ENCODE peak calls at places on chromosomes 1 and 21, in six cellular contexts. C, M, I, G, V and U are unnamed samples. For H3K9me3, the result is how much of the 10 kb centered on the place peaks cover.

GRCh38 chr1:223652436-223652901 is 13.0 kb downstream of the CAPN8 start:
- DNase-seq in I (no peak), G (no peak), C (no peak), M (no peak), V (no peak), U (no peak)

GRCh38 chr1:24902471-24902891 is 27.6 kb downstream of the RUNX3 start:
- DNase-seq in V (no peak), I (no peak), G (no peak), M (no peak), C (no peak), U (peak)

GRCh38 chr21:38159355-38159754 is 97.4 kb upstream of the KCNJ15 start:
- DNase-seq in I (peak), M (peak), V (peak), C (peak), G (peak), U (peak)

GRCh38 chr1:231550448-231550781 is 21.9 kb downstream of the TSNAX start:
- DNase-seq in I (no peak), V (no peak), M (no peak), G (peak), C (no peak), U (no peak)

GRCh38 chr1:112904071-112904830 is 51.7 kb downstream of the SLC16A1 start:
- DNase-seq in G (no peak), I (peak), V (no peak), M (no peak), C (no peak), U (no peak)

GRCh38 chr1:156910309-156910782 is 10.1 kb upstream of the LRRC71 start:
- DNase-seq in I (no peak), G (peak), V (peak), M (no peak), C (no peak), U (no peak)

GRCh38 chr1:178126261-178126660 is 32.4 kb downstream of the RASAL2 start:
- DNase-seq in I (peak), V (no peak), C (no peak), M (no peak), G (peak), U (no peak)

GRCh38 chr1:211258756-211259595 is at the start of gene RCOR3:
- DNase-seq in M (peak), V (peak), C (peak), I (peak), G (peak), U (peak)

GRCh38 chr1:119136401-119136800 is 4.1 kb downstream of the WARS2 start:
- DNase-seq in M (no peak), V (no peak), C (no peak), I (peak), G (no peak), U (no peak)

GRCh38 chr1:5565281-5565680 is 426.9 kb downstream of the NPHP4 start:
- DNase-seq in V (no peak), G (no peak), I (no peak), C (no peak), M (no peak), U (no peak)

GRCh38 chr1:197663178-197663953 is 111.9 kb downstream of the DENND1B start:
- DNase-seq in I (peak), V (no peak), M (no peak), C (peak), G (no peak), U (no peak)

GRCh38 chr1:171467626-171468025 is 17.7 kb upstream of the PRRC2C start:
- DNase-seq in V (no peak), M (no peak), C (no peak), G (no peak), I (no peak), U (no peak)

GRCh38 chr1:110626890-110627289 is 20.7 kb upstream of the KCNA2 start:
- DNase-seq in C (no peak), G (no peak), V (no peak), I (no peak), M (no peak), U (no peak)

GRCh38 chr1:114010433-114011184 is 31.3 kb downstream of the OLFML3 start:
- DNase-seq in M (no peak), V (no peak), G (no peak), I (no peak), C (no peak), U (no peak)
- H3K9me3 ChIP-seq in M (under half), V (under half), G (under half), I (under half), C (under half), U (under half)

DNA sequence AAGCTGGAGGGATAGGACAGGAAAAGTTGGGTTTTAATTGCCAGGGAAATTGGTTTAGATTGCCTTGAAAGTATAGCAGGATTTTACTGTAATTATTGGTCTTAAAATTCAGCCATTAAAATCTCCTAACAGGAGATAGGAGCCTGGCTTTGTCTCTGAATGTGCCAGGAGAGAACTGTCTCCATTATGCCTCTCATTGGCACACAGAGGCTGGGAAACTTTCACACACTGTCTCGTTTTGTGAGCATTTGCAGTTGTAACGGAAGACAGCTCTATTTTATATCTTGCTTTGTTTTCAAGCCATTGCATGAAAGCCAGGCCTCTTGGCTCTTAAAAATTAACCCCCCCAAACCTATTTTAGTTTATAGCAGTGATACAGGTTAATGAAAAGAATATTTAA is 12.5 kb downstream of the DNAJC6 start:
- DNase-seq in C (no peak), G (no peak), I (no peak), V (no peak), M (no peak), U (no peak)
- H3K27ac ChIP-seq in C (no peak), G (no peak), I (no peak), V (no peak), M (no peak), U (no peak)

GRCh38 chr1:185083818-185084217 is 38.5 kb downstream of the RNF2 start:
- DNase-seq in M (no peak), I (no peak), C (no peak), V (no peak), G (no peak), U (no peak)

GRCh38 chr1:185075476-185075875 is 30.1 kb downstream of the RNF2 start:
- DNase-seq in G (no peak), V (no peak), C (no peak), M (no peak), I (no peak), U (no peak)

GRCh38 chr1:185077374-185077773 is 32.0 kb downstream of the RNF2 start:
- DNase-seq in G (no peak), C (no peak), M (no peak), V (no peak), I (no peak), U (no peak)

GRCh38 chr1:185080425-185080824 is 35.1 kb downstream of the RNF2 start:
- DNase-seq in M (no peak), I (no peak), V (no peak), G (no peak), C (no peak), U (no peak)
- TF ChIP-seq CTCF in M (no peak), I (no peak), V (no peak), G (no peak), C (no peak), U (no peak)

GRCh38 chr1:43861337-43861736 is 72.3 kb upstream of the ARTN start:
- DNase-seq in M (no peak), V (no peak), C (peak), G (no peak), I (peak), U (no peak)

GRCh38 chr1:43861985-43862735 is 71.4 kb upstream of the ARTN start:
- DNase-seq in V (no peak), G (no peak), I (no peak), C (no peak), M (no peak), U (peak)

GRCh38 chr1:43867946-43868740 is 65.5 kb upstream of the ARTN start:
- DNase-seq in G (no peak), C (no peak), I (peak), M (no peak), V (no peak), U (no peak)

GRCh38 chr1:43866201-43866600 is 67.4 kb upstream of the ARTN start:
- DNase-seq in I (no peak), V (no peak), M (no peak), C (no peak), G (no peak), U (no peak)

DNA sequence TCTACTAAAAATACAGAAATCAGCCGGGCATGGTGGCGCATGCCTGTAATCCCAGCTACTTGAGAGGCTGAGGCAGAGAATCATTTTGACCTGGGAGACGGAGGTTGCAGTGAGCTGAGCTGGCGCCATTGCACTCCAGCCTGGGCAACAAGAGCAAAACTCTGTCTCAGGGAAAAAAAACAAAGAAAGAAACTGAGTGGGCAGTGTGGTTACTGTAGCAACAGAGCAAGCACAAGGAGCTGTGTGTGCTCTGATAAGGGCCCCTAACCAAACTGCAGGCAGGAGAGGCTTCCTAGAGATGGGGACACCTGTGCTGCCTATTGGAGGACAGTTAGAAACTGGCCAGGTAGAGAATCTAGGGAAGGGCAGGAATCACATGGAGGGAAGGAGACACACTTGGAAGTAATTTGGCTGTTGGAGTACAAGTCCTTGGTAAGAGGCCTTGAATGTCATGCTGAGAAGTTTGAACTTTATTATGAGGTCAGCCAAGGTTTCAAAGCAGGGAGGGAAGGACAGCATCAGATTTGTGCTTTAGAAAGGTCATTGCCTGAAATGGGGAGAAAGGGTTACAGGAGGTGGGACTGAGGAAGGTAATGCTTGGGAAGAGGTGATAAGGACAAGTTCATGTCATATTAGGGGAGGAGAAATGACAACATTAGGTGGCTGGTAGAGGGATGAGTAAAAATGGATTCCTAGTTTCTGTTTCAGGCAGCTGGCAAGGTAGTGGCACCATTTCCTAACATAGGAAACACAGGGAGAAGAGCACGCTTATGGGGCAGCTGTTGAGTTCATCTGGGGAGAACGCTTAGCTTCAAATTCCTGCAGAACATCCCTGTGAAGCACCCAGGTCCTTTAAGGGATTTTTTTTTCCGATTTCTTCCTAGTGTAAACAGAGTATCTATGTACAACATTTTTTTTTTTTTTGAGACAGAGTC is 69.2 kb upstream of the ARTN start:
- DNase-seq in C (no peak), I (no peak), G (no peak), M (no peak), V (peak), U (no peak)
- H3K9me3 ChIP-seq in C (under half), I (under half), G (under half), M (under half), V (under half), U (under half)

GRCh38 chr21:23930565-23930964 is 1676.7 kb downstream of the MRPL39 start:
- DNase-seq in C (no peak), V (no peak), G (no peak), M (no peak), I (no peak), U (no peak)
- H3K27ac ChIP-seq in C (no peak), V (no peak), G (no peak), M (no peak), I (no peak), U (no peak)

GRCh38 chr1:59879556-59879955 is 47.0 kb downstream of the CYP2J2 start:
- DNase-seq in G (peak), I (peak), C (peak), M (peak), V (peak), U (no peak)
- TF ChIP-seq CTCF in G (peak), I (peak), C (peak), M (peak), V (peak), U (peak)